ENCODE peak calls at places on chromosomes 3 and 15, in seven cellular contexts. Q is lung; H is stimulated activated naive CD8-positive, alpha-beta T cell treated with anti-CD3 and anti-CD28 coated beads, Interleukin-15, Interleukin-2, amounts not matched to agents 100 U/mL and 50 U/mL, for 24 hours; E is mucosa of descending colon; M is activated naive CD8-positive, alpha-beta T cell treated with anti-CD3 and anti-CD28 coated beads, Interleukin-2, amount 50 U/mL, for 24 hours; D is SK-N-SH treated with all-trans-retinoic acid at 6 μM for 48 hours; R is body of pancreas. P is an unnamed sample.

GRCh38 chr3:69420781-69421520 is 35.1 kb upstream of the FRMD4B start:
- ATAC-seq in D (peak; percentile 72), R (peak; percentile 27), H (no peak), E (peak; percentile 43), Q (peak; percentile 79), M (no peak), P (no peak)

GRCh38 chr3:64837126-64837738 is 149.4 kb upstream of the ADAMTS9 start:
- ATAC-seq in H (no peak), R (no peak), M (no peak), D (no peak), Q (no peak), E (no peak), P (no peak)

GRCh38 chr3:124772081-124772831 is 42.0 kb downstream of the UMPS start:
- ATAC-seq in R (peak; percentile 41), D (peak; percentile 85), H (no peak), Q (peak; percentile 17), M (no peak), E (no peak), P (no peak)

GRCh38 chr3:138173769-138174420 is 826 bp downstream of the DBR1 start:
- ATAC-seq in R (no peak), Q (peak; percentile 8), M (no peak), E (peak; percentile 6), H (no peak), D (peak; percentile 44), P (no peak)

GRCh38 chr3:184645304-184645703 is 66.6 kb downstream of the MAGEF1 start:
- ATAC-seq in M (no peak), R (peak; percentile 97), D (no peak), Q (peak; percentile 35), H (no peak), E (peak; percentile 92), P (no peak)

GRCh38 chr3:183435701-183436100 is 7.3 kb upstream of the MCF2L2 start:
- ATAC-seq in H (peak; percentile 73), M (peak; percentile 78), Q (no peak), D (no peak), R (no peak), E (peak; percentile 26), P (peak; percentile 85)

GRCh38 chr3:124260206-124260915 is 268.4 kb upstream of the ROPN1 start:
- ATAC-seq in M (no peak), H (no peak), E (peak; percentile 60), D (peak; percentile 85), R (peak; percentile 65), Q (peak; percentile 83), P (no peak)

GRCh38 chr3:112602217-112602838 is 38.6 kb downstream of the CCDC80 start:
- ATAC-seq in R (no peak), Q (no peak), D (no peak), M (no peak), E (no peak), H (no peak), P (peak; percentile 62)

GRCh38 chr15:66743703-66744536 is 41.9 kb downstream of the SMAD6 start:
- ATAC-seq in R (peak; percentile 34), H (no peak), E (no peak), Q (no peak), M (no peak), D (no peak), P (no peak)

GRCh38 chr3:118408431-118408830 is 626.2 kb downstream of the IGSF11 start:
- ATAC-seq in R (no peak), D (no peak), Q (no peak), E (no peak), H (no peak), M (no peak), P (no peak)

GRCh38 chr15:34079904-34080303 is 21.8 kb downstream of the EMC7 start:
- ATAC-seq in D (no peak), H (no peak), M (no peak), E (peak; percentile 95), R (no peak), Q (no peak), P (no peak)

GRCh38 chr3:18669374-18669773 is 244.2 kb upstream of the SATB1 start:
- ATAC-seq in E (no peak), M (peak; percentile 10), Q (no peak), H (no peak), D (no peak), R (no peak), P (peak; percentile 82)

GRCh38 chr3:42264399-42265058 is 1.5 kb downstream of the CCK start:
- ATAC-seq in E (peak; percentile 48), Q (no peak), D (peak; percentile 58), M (peak; percentile 70), H (no peak), R (no peak), P (no peak)

GRCh38 chr3:71616571-71617021 is 33.1 kb upstream of the FOXP1 start:
- ATAC-seq in Q (no peak), E (no peak), R (no peak), D (no peak), H (no peak), M (peak; percentile 46), P (no peak)

GRCh38 chr15:66261056-66261455 is 7.5 kb upstream of the MEGF11 start:
- ATAC-seq in E (no peak), D (no peak), Q (peak; percentile 34), M (no peak), H (no peak), R (peak; percentile 89), P (no peak)

GRCh38 chr3:135581806-135582205 is 383.7 kb upstream of the PPP2R3A start:
- ATAC-seq in M (no peak), E (no peak), H (no peak), D (no peak), Q (no peak), R (no peak), P (no peak)

GRCh38 chr3:146223401-146224373 is 27.2 kb downstream of the PLSCR4 start:
- ATAC-seq in Q (no peak), R (peak; percentile 92), M (no peak), H (no peak), E (peak; percentile 63), D (no peak), P (no peak)

GRCh38 chr3:57582470-57583168 is 14.5 kb downstream of the ARF4 start:
- ATAC-seq in D (no peak), H (no peak), Q (no peak), M (no peak), E (peak; percentile 83), R (peak; percentile 47), P (no peak)

GRCh38 chr3:156764761-156765160 is 61.4 kb upstream of the LEKR1 start:
- ATAC-seq in M (no peak), R (no peak), D (no peak), Q (no peak), E (no peak), H (no peak), P (no peak)

GRCh38 chr3:150329408-150329807 is 78.7 kb upstream of the TSC22D2 start:
- ATAC-seq in Q (no peak), M (peak; percentile 66), R (no peak), E (no peak), H (peak; percentile 73), D (no peak), P (peak; percentile 70)

GRCh38 chr15:60568883-60569495 is 90.0 kb upstream of the ICE2 start:
- ATAC-seq in Q (no peak), E (no peak), M (peak; percentile 42), H (peak; percentile 42), R (no peak), D (no peak), P (peak; percentile 8)

GRCh38 chr3:187706966-187707365 is 4.6 kb upstream of the RTP2 start:
- ATAC-seq in H (no peak), M (no peak), D (no peak), E (no peak), Q (no peak), R (no peak), P (no peak)

GRCh38 chr3:159126261-159127020 is 324.6 kb downstream of the MFSD1 start:
- ATAC-seq in E (no peak), M (no peak), R (no peak), D (peak; percentile 59), H (no peak), Q (no peak), P (no peak)

GRCh38 chr3:12985148-12985547 is 88.1 kb downstream of the IQSEC1 start:
- ATAC-seq in H (no peak), M (no peak), E (no peak), R (peak; percentile 43), Q (no peak), D (no peak), P (no peak)

GRCh38 chr15:85031086-85031943 is 49.7 kb downstream of the PDE8A start:
- ATAC-seq in M (no peak), E (peak; percentile 54), Q (no peak), R (no peak), H (no peak), D (peak; percentile 55), P (no peak)

P was measured in activated T-helper 17 cell treated with anti-CD3 and anti-CD28 coated beads, Interleukin-2, amount 50 U/mL, for 72 hours.